ENCODE peak calls at places on chromosomes 4 and X, in ten cellular contexts. M is testis; B is esophagus squamous epithelium; P is CD8-positive, alpha-beta T cell; S is HCT116; Y is pancreas; Z is Peyer's patch; W is psoas muscle; E is astrocyte; I is fibroblast of lung. F is an unnamed sample.

GRCh38 chr4:125315571-125316390 is 1.0 kb downstream of the FAT4 start:
- DNase-seq in M (peak; percentile 57), B (no peak), P (no peak), S (no peak), Y (peak; percentile 13), Z (no peak), W (peak; percentile 76), E (peak; percentile 38), I (peak; percentile 61), F (peak; percentile 61)

GRCh38 chr4:168811793-168812651 is 198.0 kb downstream of the CBR4 start:
- DNase-seq in M (no peak), B (no peak), P (no peak), S (no peak), Y (no peak), Z (no peak), W (no peak), E (peak; percentile 85), I (peak; percentile 73), F (peak; percentile 43)

GRCh38 chr4:146545102-146545501 is 23.4 kb upstream of the SLC10A7 start:
- DNase-seq in M (peak; percentile 34), B (no peak), P (no peak), S (no peak), Y (no peak), Z (no peak), W (no peak), E (no peak), I (peak; percentile 27), F (no peak)

GRCh38 chr4:647481-647880 is 22.1 kb downstream of the PDE6B start:
- DNase-seq in M (no peak), B (no peak), P (no peak), S (no peak), Y (no peak), Z (no peak), W (peak; percentile 13), E (no peak), I (no peak), F (no peak)

GRCh38 chr4:122827258-122827887 is 742 bp downstream of the FGF2 start:
- DNase-seq in M (peak; percentile 33), B (no peak), P (no peak), S (no peak), Y (peak; percentile 4), Z (no peak), W (peak; percentile 79), E (no peak), I (peak; percentile 49), F (peak; percentile 57)

GRCh38 chr4:10032625-10033024 is 11.3 kb upstream of the SLC2A9 start:
- DNase-seq in M (no peak), B (no peak), P (no peak), S (peak; percentile 13), Y (peak; percentile 40), Z (no peak), W (no peak), E (peak; percentile 80), I (peak; percentile 22), F (no peak)

GRCh38 chr4:80184053-80184790 is 13.1 kb upstream of the PRDM8 start:
- DNase-seq in M (peak; percentile 90), B (peak; percentile 24), P (peak; percentile 92), S (peak; percentile 48), Y (peak; percentile 62), Z (peak; percentile 90), W (peak; percentile 92), E (peak; percentile 57), I (peak; percentile 79), F (peak; percentile 86)

GRCh38 chr4:112973897-112974296 is 75.6 kb upstream of the ANK2 start:
- DNase-seq in M (no peak), B (no peak), P (no peak), S (no peak), Y (no peak), Z (no peak), W (no peak), E (no peak), I (no peak), F (no peak)

GRCh38 chr4:10172278-10173038 is 55.9 kb upstream of the WDR1 start:
- DNase-seq in M (no peak), B (no peak), P (no peak), S (no peak), Y (no peak), Z (no peak), W (no peak), E (no peak), I (no peak), F (no peak)

GRCh38 chrX:38365939-38366338 is 13.5 kb downstream of the OTC start:
- DNase-seq in M (no peak), B (no peak), P (no peak), S (no peak), Y (no peak), Z (no peak), W (no peak), E (no peak), I (no peak), F (no peak)

GRCh38 chr4:5755161-5755560 is 44.2 kb downstream of the EVC start:
- DNase-seq in M (no peak), B (no peak), P (no peak), S (no peak), Y (no peak), Z (no peak), W (no peak), E (no peak), I (no peak), F (no peak)

GRCh38 chrX:72269671-72270251 is 7.3 kb downstream of the RPS4X start:
- DNase-seq in M (no peak), B (no peak), P (no peak), S (no peak), Y (no peak), Z (no peak), W (no peak), E (peak; percentile 65), I (peak; percentile 49), F (peak; percentile 58)

GRCh38 chr4:62526671-62527070 is 1326.5 kb downstream of the ADGRL3 start:
- DNase-seq in M (no peak), B (no peak), P (no peak), S (no peak), Y (no peak), Z (no peak), W (no peak), E (no peak), I (no peak), F (no peak)

GRCh38 chr4:117085185-117085701 is at the start of gene TRAM1L1:
- DNase-seq in M (peak; percentile 81), B (no peak), P (no peak), S (no peak), Y (peak; percentile 60), Z (no peak), W (peak; percentile 73), E (peak; percentile 59), I (peak; percentile 80), F (peak; percentile 65)

GRCh38 chr4:20432098-20432497 is 180.4 kb downstream of the SLIT2 start:
- DNase-seq in M (no peak), B (no peak), P (no peak), S (no peak), Y (no peak), Z (no peak), W (no peak), E (peak; percentile 41), I (no peak), F (no peak)

GRCh38 chr4:98572697-98573096 is 85.7 kb downstream of the TSPAN5 start:
- DNase-seq in M (no peak), B (no peak), P (no peak), S (no peak), Y (no peak), Z (no peak), W (no peak), E (no peak), I (peak; percentile 41), F (no peak)

GRCh38 chr4:23857353-23857752 is 32.5 kb downstream of the PPARGC1A start:
- DNase-seq in M (no peak), B (no peak), P (no peak), S (no peak), Y (no peak), Z (no peak), W (no peak), E (no peak), I (peak; percentile 80), F (no peak)
- H3K27me3 ChIP-seq in M (no peaks in the 10 kb centered on the region), B (no peaks in the 10 kb centered on the region), P (no peaks in the 10 kb centered on the region), S (no peaks in the 10 kb centered on the region), Y (no peaks in the 10 kb centered on the region), Z (no peaks in the 10 kb centered on the region), W (no peaks in the 10 kb centered on the region), E (no peaks in the 10 kb centered on the region), I (no peaks in the 10 kb centered on the region), F (no peaks in the 10 kb centered on the region)

GRCh38 chr4:7066006-7066405 is 1.9 kb downstream of the GRPEL1 start:
- DNase-seq in M (peak; percentile 81), B (no peak), P (no peak), S (no peak), Y (no peak), Z (no peak), W (no peak), E (no peak), I (no peak), F (no peak)
- H3K4me3 ChIP-seq in M (no peak overlapping the region), B (no peak overlapping the region), P (no peak overlapping the region), S (peak overlapping the region; percentile 91), Y (no peak overlapping the region), Z (no peak overlapping the region), W (no peak overlapping the region), E (no peak overlapping the region), I (no peak overlapping the region), F (no peak overlapping the region)

DNA sequence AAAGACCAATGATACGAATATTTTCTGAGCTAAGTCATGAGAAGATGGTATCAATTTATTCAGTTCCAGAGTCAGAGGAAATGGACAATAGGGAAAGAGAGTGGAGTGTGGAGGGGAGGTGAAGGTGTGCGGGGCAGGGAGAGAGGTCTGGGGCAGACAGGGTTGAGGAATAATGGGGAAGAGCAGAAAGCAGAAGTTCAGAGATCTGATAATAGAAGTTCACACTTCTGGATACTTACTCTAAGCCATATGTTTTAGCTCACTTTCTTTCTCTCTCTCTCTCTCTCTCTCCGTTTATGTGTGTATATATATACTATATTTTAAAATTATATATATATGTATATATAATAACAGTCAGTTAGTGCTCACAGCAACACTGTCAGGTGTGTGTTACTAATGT is 40.4 kb downstream of the FOXR2 start:
- DNase-seq in M (no peak), B (no peak), P (no peak), S (no peak), Y (no peak), Z (no peak), W (no peak), E (no peak), I (no peak), F (no peak)
- H3K9me3 ChIP-seq in M (no peaks in the 10 kb centered on the region), B (no peaks in the 10 kb centered on the region), P (no peaks in the 10 kb centered on the region), S (no peaks in the 10 kb centered on the region), Y (no peaks in the 10 kb centered on the region), Z (no peaks in the 10 kb centered on the region), W (peaks cover 13% of the 10 kb centered on the region), E (no peaks in the 10 kb centered on the region), I (no peaks in the 10 kb centered on the region), F (no peaks in the 10 kb centered on the region)

DNA sequence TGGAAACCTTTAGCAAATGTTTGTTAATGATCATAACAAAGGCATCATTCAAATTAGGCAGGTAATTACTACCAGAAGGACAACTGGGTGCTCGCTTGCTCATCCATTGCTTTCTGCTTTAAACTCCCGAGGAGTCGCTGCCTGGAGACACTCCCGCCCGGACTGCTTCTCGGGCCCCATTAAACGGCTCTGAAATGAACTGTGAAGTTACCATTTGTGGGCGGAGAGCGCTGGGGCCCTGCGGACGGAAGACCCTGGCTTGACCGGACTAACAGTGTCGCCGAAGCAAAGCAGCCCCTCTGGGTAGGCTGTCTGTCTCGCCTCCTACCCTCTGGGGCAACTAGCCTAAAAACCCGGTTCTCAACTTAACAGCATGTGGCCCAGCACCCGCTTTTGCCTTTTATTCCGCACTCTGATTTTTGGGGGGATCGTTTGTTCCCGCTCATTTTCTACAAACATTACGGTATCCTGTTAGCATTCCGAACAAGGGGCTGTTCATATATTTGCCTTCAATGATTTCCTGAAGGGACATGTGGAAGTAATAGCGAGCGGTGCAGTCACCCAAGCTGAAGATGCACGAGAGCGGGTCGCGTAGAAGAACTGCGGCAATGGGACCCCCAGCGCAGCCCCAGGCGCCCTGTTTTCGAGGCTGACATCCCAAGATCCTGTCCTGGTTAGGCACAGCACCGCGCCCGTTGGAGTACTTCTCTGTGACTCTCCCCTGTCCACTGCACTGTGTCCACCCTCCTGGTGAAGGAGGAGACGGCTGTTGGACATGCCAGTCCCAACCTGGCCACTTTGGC is 1.6 kb upstream of the PDGFRA start:
- DNase-seq in M (peak; percentile 69), B (no peak), P (no peak), S (no peak), Y (no peak), Z (no peak), W (no peak), E (peak; percentile 69), I (peak; percentile 86), F (peak; percentile 68)
- H3K27me3 ChIP-seq in M (no peaks in the 10 kb centered on the region), B (peaks cover 33% of the 10 kb centered on the region), P (peaks cover 47% of the 10 kb centered on the region), S (no peaks in the 10 kb centered on the region), Y (peaks cover 6% of the 10 kb centered on the region), Z (peaks cover 60% of the 10 kb centered on the region), W (peaks cover 48% of the 10 kb centered on the region), E (peaks cover 7% of the 10 kb centered on the region), I (no peaks in the 10 kb centered on the region), F (no peaks in the 10 kb centered on the region)